ENCODE peak calls at places on chromosomes 5 and 9, in nine cellular contexts. W is activated naive CD8-positive, alpha-beta T cell treated with anti-CD3 and anti-CD28 coated beads, Interleukin-2, amount 50 U/mL, for 16 hours; X is C1 segment of cervical spinal cord; K is CD8-positive, alpha-beta T cell; D is right cardiac atrium; P is COLO829; M is uterus; V is cardiac septum; G is islet precursor cell. E is an unnamed sample.

GRCh38 chr5:147878066-147878748 is at the start of gene SCGB3A2:
- DNase-seq in X (no peak), V (no peak), W (no peak), P (no peak), G (no peak), K (no peak), D (no peak), M (no peak), E (no peak)

GRCh38 chr9:110095776-110096175 is 112.2 kb downstream of the C9orf152 start:
- DNase-seq in K (no peak), G (no peak), P (no peak), V (no peak), W (no peak), X (no peak), M (no peak), D (no peak), E (no peak)

GRCh38 chr5:155459889-155460500 is 446.4 kb downstream of the KIF4B start:
- DNase-seq in M (no peak), D (no peak), K (no peak), G (no peak), V (no peak), W (no peak), P (no peak), X (no peak), E (no peak)

GRCh38 chr5:143119881-143120341 is 283.6 kb downstream of the NR3C1 start:
- DNase-seq in W (no peak), V (no peak), P (no peak), M (no peak), X (no peak), D (no peak), G (no peak), K (no peak), E (no peak)

GRCh38 chr5:368162-369084 is 46.9 kb downstream of the AHRR start:
- DNase-seq in G (peak; percentile 22), P (no peak), W (no peak), V (no peak), X (no peak), D (no peak), M (no peak), K (no peak), E (no peak)

GRCh38 chr5:4097194-4097593 is 501.6 kb downstream of the IRX1 start:
- DNase-seq in D (no peak), K (no peak), W (no peak), V (no peak), M (no peak), P (peak; percentile 38), X (no peak), G (no peak), E (no peak)

GRCh38 chr9:114811969-114812636 is 6.3 kb upstream of the TNFSF15 start:
- DNase-seq in P (no peak), K (no peak), X (no peak), V (no peak), W (no peak), G (no peak), M (no peak), D (no peak), E (no peak)

GRCh38 chr5:124079062-124079461 is 567.1 kb downstream of the CSNK1G3 start:
- DNase-seq in V (no peak), W (no peak), P (no peak), X (no peak), D (no peak), K (no peak), M (no peak), G (no peak), E (no peak)

GRCh38 chr5:149007174-149007573 is 55.7 kb downstream of the SH3TC2 start:
- DNase-seq in P (no peak), W (no peak), D (no peak), K (no peak), X (no peak), V (no peak), G (no peak), M (no peak), E (no peak)

GRCh38 chr9:136010615-136011341 is 49.6 kb upstream of the UBAC1 start:
- DNase-seq in P (no peak), D (peak; percentile 54), X (no peak), G (no peak), W (no peak), K (no peak), M (no peak), V (no peak), E (peak; percentile 62)

GRCh38 chr5:71533614-71534013 is 53.5 kb upstream of the MCCC2 start:
- DNase-seq in X (no peak), W (no peak), P (no peak), D (no peak), G (no peak), K (no peak), M (no peak), V (no peak), E (no peak)

GRCh38 chr5:158538506-158539074 is 561.1 kb downstream of the EBF1 start:
- DNase-seq in V (no peak), K (no peak), G (no peak), P (no peak), W (no peak), X (no peak), M (no peak), D (peak; percentile 19), E (peak; percentile 46)

GRCh38 chr5:169873642-169874041 is 106.7 kb downstream of the INSYN2B start:
- DNase-seq in P (no peak), G (no peak), X (no peak), D (peak; percentile 51), K (no peak), M (peak; percentile 55), W (no peak), V (no peak), E (no peak)

GRCh38 chr5:142246263-142246662 is 78.6 kb downstream of the SPRY4 start:
- DNase-seq in W (no peak), K (no peak), V (no peak), X (no peak), D (peak; percentile 60), P (no peak), G (peak; percentile 79), M (peak; percentile 26), E (no peak)

GRCh38 chr9:92467041-92467440 is 15.3 kb downstream of the ASPN start:
- DNase-seq in V (no peak), W (no peak), P (no peak), X (no peak), D (no peak), G (no peak), M (no peak), K (no peak), E (no peak)

GRCh38 chr5:177403194-177403825 is 2.8 kb upstream of the PFN3 start:
- DNase-seq in X (no peak), V (no peak), D (no peak), M (no peak), K (no peak), P (no peak), G (no peak), W (no peak), E (peak; percentile 29)

GRCh38 chr5:30607301-30607700 is 586.2 kb upstream of the CDH6 start:
- DNase-seq in D (no peak), X (no peak), V (no peak), G (no peak), M (no peak), P (no peak), K (no peak), W (no peak), E (peak; percentile 2)

E was measured in ELF-1.